ENCODE peak calls at places on chromosomes 1 and 21, in ten cellular contexts. L is effector CD4-positive, alpha-beta T cell; T is GM23338; P is NCI-H1105; U is LoVo; E is T-helper 1 cell; N is anterior cingulate cortex; X is type B pancreatic cell; R is CMK; A is fibroblast of mammary gland. S is an unnamed sample.

GRCh38 chr1:198788561-198789064 is 149.8 kb downstream of the PTPRC start:
- DNase-seq in L (no peak), T (peak), P (no peak), U (no peak), E (no peak), N (no peak), X (no peak), R (no peak), A (peak), S (no peak)

GRCh38 chr1:198771562-198772153 is 132.8 kb downstream of the PTPRC start:
- DNase-seq in L (no peak), T (peak), P (peak), U (peak), E (no peak), N (no peak), X (no peak), R (no peak), A (peak), S (no peak)

GRCh38 chr1:17531682-17532487 is 7.6 kb upstream of the ARHGEF10L start:
- DNase-seq in L (no peak), T (no peak), P (no peak), U (peak), E (no peak), N (peak), X (no peak), R (no peak), A (peak), S (peak)

GRCh38 chr1:201002510-201002909 is 21.0 kb downstream of the KIF21B start:
- DNase-seq in L (no peak), T (no peak), P (no peak), U (no peak), E (no peak), N (no peak), X (no peak), R (no peak), A (no peak), S (no peak)

GRCh38 chr1:3821004-3821933 is 25.0 kb upstream of the LRRC47 start:
- DNase-seq in L (no peak), T (no peak), P (peak), U (no peak), E (no peak), N (no peak), X (no peak), R (no peak), A (no peak), S (no peak)

GRCh38 chr21:35861656-35862055 is 198.7 kb downstream of the SETD4 start:
- DNase-seq in L (no peak), T (no peak), P (peak), U (peak), E (no peak), N (no peak), X (no peak), R (no peak), A (peak), S (no peak)

GRCh38 chr1:179082308-179083030 is 599 bp downstream of the TOR3A start:
- DNase-seq in L (peak), T (peak), P (peak), U (peak), E (peak), N (peak), X (no peak), R (peak), A (no peak), S (peak)

GRCh38 chr1:182615468-182616129 is 11.4 kb upstream of the RGS16 start:
- DNase-seq in L (peak), T (peak), P (peak), U (no peak), E (peak), N (no peak), X (no peak), R (no peak), A (peak), S (peak)

GRCh38 chr1:8241417-8242014 is 76.4 kb upstream of the SLC45A1 start:
- DNase-seq in L (no peak), T (no peak), P (no peak), U (no peak), E (no peak), N (no peak), X (no peak), R (no peak), A (no peak), S (no peak)

GRCh38 chr1:64886877-64887276 is 79.5 kb downstream of the JAK1 start:
- DNase-seq in L (no peak), T (peak), P (no peak), U (no peak), E (no peak), N (no peak), X (no peak), R (no peak), A (no peak), S (no peak)

GRCh38 chr1:58732087-58732486 is 32.2 kb upstream of the MYSM1 start:
- DNase-seq in L (no peak), T (no peak), P (no peak), U (no peak), E (no peak), N (no peak), X (no peak), R (no peak), A (peak), S (no peak)